ENCODE peak calls at places on chromosomes 16 and 17, in ten cellular contexts. S, W, M, Z, G, P, U, D, I and E are unnamed samples.

GRCh38 chr16:76653390-76654026 is 376.3 kb downstream of the CNTNAP4 start:
- DNase-seq in W (no peak), Z (no peak), M (no peak), I (no peak), U (peak), D (no peak), G (peak), S (peak), P (peak), E (peak)

GRCh38 chr17:19371259-19372003 is 6.9 kb upstream of the MAPK7 start:
- DNase-seq in G (no peak), Z (no peak), W (no peak), M (no peak), U (no peak), I (no peak), D (no peak), S (no peak), P (no peak), E (no peak)

GRCh38 chr17:65554568-65555223 is 6.8 kb downstream of the AXIN2 start:
- DNase-seq in I (no peak), D (peak), U (peak), Z (no peak), W (no peak), P (no peak), G (peak), M (no peak), S (peak), E (no peak)

GRCh38 chr17:61862975-61863800 is at the start of gene BRIP1:
- DNase-seq in M (peak), D (peak), P (peak), I (peak), Z (peak), U (peak), W (peak), S (peak), G (peak), E (peak)

GRCh38 chr17:71501716-71502115 is 619.1 kb upstream of the SOX9 start:
- DNase-seq in P (no peak), Z (no peak), U (peak), W (no peak), M (no peak), D (no peak), S (no peak), I (no peak), G (no peak), E (no peak)

GRCh38 chr17:42898147-42898807 is 2.3 kb upstream of the G6PC1 start:
- DNase-seq in M (no peak), D (no peak), S (no peak), W (no peak), U (no peak), P (no peak), I (no peak), G (no peak), Z (no peak), E (no peak)

GRCh38 chr16:21701271-21701670 is 37.5 kb downstream of the OTOA start:
- DNase-seq in W (no peak), G (no peak), I (no peak), P (no peak), Z (no peak), U (no peak), D (no peak), S (no peak), M (no peak), E (no peak)

GRCh38 chr17:43438626-43439529 is 40.1 kb downstream of the ARL4D start:
- DNase-seq in S (no peak), I (no peak), M (no peak), D (no peak), P (no peak), W (no peak), Z (no peak), U (peak), G (no peak), E (no peak)

GRCh38 chr17:32536736-32537646 is 50.2 kb downstream of the CDK5R1 start:
- DNase-seq in G (peak), P (peak), S (peak), M (no peak), U (no peak), D (no peak), I (no peak), Z (no peak), W (no peak), E (no peak)

GRCh38 chr16:15466886-15467781 is 32.7 kb downstream of the BMERB1 start:
- DNase-seq in S (no peak), G (no peak), P (no peak), D (no peak), M (no peak), I (no peak), Z (no peak), W (no peak), U (peak), E (peak)

GRCh38 chr17:67636841-67637240 is 80.9 kb upstream of the NOL11 start:
- DNase-seq in M (no peak), U (no peak), S (no peak), I (no peak), P (no peak), Z (no peak), D (no peak), G (peak), W (no peak), E (no peak)

GRCh38 chr17:45227631-45228120 is 6.0 kb downstream of the FMNL1 start:
- DNase-seq in Z (no peak), W (no peak), M (no peak), U (no peak), I (no peak), P (peak), G (no peak), D (peak), S (no peak), E (peak)

GRCh38 chr17:39027440-39028035 is 60.3 kb upstream of the FBXO47 start:
- DNase-seq in D (no peak), S (no peak), G (no peak), P (no peak), Z (no peak), W (no peak), M (no peak), I (no peak), U (peak), E (no peak)

GRCh38 chr17:82283208-82283749 is 9.8 kb upstream of the CSNK1D start:
- DNase-seq in Z (no peak), D (peak), I (no peak), M (no peak), U (peak), W (peak), S (peak), G (peak), P (peak), E (no peak)

GRCh38 chr17:45675892-45676291 is 108.2 kb upstream of the CRHR1 start:
- DNase-seq in I (no peak), U (no peak), M (no peak), P (no peak), G (no peak), S (no peak), Z (no peak), W (no peak), D (no peak), E (no peak)

GRCh38 chr16:66988197-66988788 is at the start of gene CES4A:
- DNase-seq in Z (no peak), W (no peak), U (no peak), G (no peak), P (no peak), I (peak), S (peak), D (no peak), M (no peak), E (no peak)

GRCh38 chr16:58488531-58488930 is 11.4 kb upstream of the NDRG4 start:
- DNase-seq in S (no peak), W (no peak), M (no peak), P (no peak), G (no peak), U (no peak), Z (no peak), I (no peak), D (no peak), E (no peak)

GRCh38 chr16:85522842-85523601 is 90.1 kb upstream of the GSE1 start:
- DNase-seq in G (no peak), I (no peak), M (no peak), U (peak), Z (peak), D (peak), P (no peak), S (peak), W (peak), E (no peak)

GRCh38 chr17:2684549-2684948 is 27.0 kb downstream of the CLUH start:
- DNase-seq in G (no peak), S (no peak), U (no peak), W (no peak), P (no peak), I (no peak), M (no peak), D (no peak), Z (no peak), E (no peak)

GRCh38 chr17:59762022-59762825 is 54.8 kb downstream of the VMP1 start:
- DNase-seq in M (no peak), G (no peak), D (no peak), P (no peak), S (peak), Z (no peak), W (no peak), I (no peak), U (no peak), E (no peak)

GRCh38 chr16:89312598-89313299 is 95.2 kb downstream of the ZNF778 start:
- DNase-seq in U (no peak), I (no peak), M (no peak), P (no peak), S (no peak), Z (no peak), D (no peak), W (no peak), G (no peak), E (no peak)

GRCh38 chr16:53992057-53992378 is 288.1 kb downstream of the FTO start:
- DNase-seq in Z (no peak), W (no peak), S (no peak), I (no peak), D (no peak), M (no peak), G (no peak), P (no peak), U (no peak), E (no peak)

GRCh38 chr16:47990676-47991075 is 165.1 kb downstream of the ABCC12 start:
- DNase-seq in S (no peak), G (no peak), W (no peak), U (no peak), P (no peak), D (no peak), I (no peak), M (no peak), Z (no peak), E (no peak)

GRCh38 chr16:85746431-85747227 is 4.3 kb downstream of the C16orf74 start:
- DNase-seq in G (no peak), U (no peak), I (no peak), D (no peak), M (no peak), P (no peak), Z (peak), S (peak), W (peak), E (no peak)

GRCh38 chr17:67514998-67515397 is 137.9 kb downstream of the PITPNC1 start:
- DNase-seq in Z (no peak), S (no peak), D (no peak), G (no peak), U (peak), I (no peak), M (no peak), W (no peak), P (no peak), E (peak)

GRCh38 chr16:56673916-56674315 is 4.3 kb downstream of the MT1H start:
- DNase-seq in U (no peak), M (no peak), P (peak), I (no peak), W (no peak), G (no peak), D (peak), Z (no peak), S (no peak), E (peak)

GRCh38 chr17:1275962-1276736 is 3.3 kb upstream of the TRARG1 start:
- DNase-seq in W (peak), M (peak), P (peak), G (peak), I (peak), S (peak), Z (no peak), D (peak), U (peak), E (peak)

GRCh38 chr17:64418506-64419339 is 28.1 kb upstream of the PECAM1 start:
- DNase-seq in I (no peak), S (peak), Z (peak), P (peak), U (peak), W (peak), D (no peak), G (peak), M (no peak), E (peak)